ENCODE peak calls at places on chromosomes 12 and 14, in eight cellular contexts. P is left ventricle myocardium inferior, T is HuH-7.5, I is HFFc6, G is SW480, B is T-cell, A is KBM-7, O is AG10803. H is an unnamed sample.

GRCh38 chr12:74945771-74946198 is 263.9 kb downstream of the KCNC2 start:
- DNase-seq in T (no peak), I (no peak), G (peak; percentile 2), A (no peak), P (no peak), B (no peak), O (no peak), H (no peak)

GRCh38 chr12:107906719-107907118 is 132.2 kb downstream of the ASCL4 start:
- DNase-seq in O (no peak), B (no peak), P (no peak), A (peak; percentile 15), T (no peak), G (no peak), I (no peak), H (no peak)

GRCh38 chr14:21313512-21313911 is 33.6 kb downstream of the RPGRIP1 start:
- DNase-seq in B (no peak), A (no peak), P (no peak), T (no peak), O (no peak), G (no peak), I (no peak), H (no peak)

GRCh38 chr12:113187588-113187987 is 2.1 kb downstream of the RITA1 start:
- DNase-seq in G (no peak), I (no peak), O (no peak), B (no peak), P (no peak), A (no peak), T (no peak), H (no peak)

GRCh38 chr12:49227701-49228100 is 37.2 kb upstream of the TUBA1C start:
- DNase-seq in P (no peak), T (no peak), B (no peak), G (no peak), O (no peak), A (no peak), I (no peak), H (no peak)

GRCh38 chr14:104385189-104386135 is 194.1 kb upstream of the C14orf180 start:
- DNase-seq in P (no peak), G (no peak), A (no peak), B (no peak), I (no peak), O (no peak), T (no peak), H (no peak)

GRCh38 chr14:71693373-71693772 is 238.9 kb upstream of the RGS6 start:
- DNase-seq in O (peak; percentile 97), G (no peak), T (no peak), P (no peak), B (no peak), A (no peak), I (peak; percentile 83), H (no peak)

GRCh38 chr14:53411110-53411509 is 258.0 kb upstream of the DDHD1 start:
- DNase-seq in G (no peak), O (peak; percentile 93), B (no peak), A (no peak), T (no peak), P (no peak), I (peak; percentile 18), H (no peak)

GRCh38 chr14:93954900-93955891 is 21.2 kb downstream of the ASB2 start:
- DNase-seq in O (no peak), B (peak; percentile 34), G (no peak), P (no peak), I (no peak), A (peak; percentile 74), T (no peak), H (no peak)

GRCh38 chr14:56975521-56975920 is 165.2 kb upstream of the OTX2 start:
- DNase-seq in P (no peak), I (no peak), A (no peak), B (no peak), G (no peak), O (no peak), T (no peak), H (no peak)

GRCh38 chr12:55743131-55743921 is 404 bp downstream of the GDF11 start:
- DNase-seq in T (peak; percentile 74), P (peak; percentile 45), I (peak; percentile 65), O (peak; percentile 66), B (peak; percentile 56), A (peak; percentile 56), G (peak; percentile 60), H (no peak)

GRCh38 chr14:54893151-54893760 is 9.4 kb downstream of the GCH1 start:
- DNase-seq in P (no peak), G (peak; percentile 47), B (no peak), A (peak; percentile 48), O (peak; percentile 54), I (peak; percentile 51), T (peak; percentile 26), H (peak; percentile 39)

GRCh38 chr14:96225745-96226151 is 21.1 kb downstream of the BDKRB2 start:
- DNase-seq in O (peak; percentile 74), I (peak; percentile 59), T (no peak), P (peak; percentile 22), B (no peak), G (peak; percentile 30), A (no peak), H (no peak)

GRCh38 chr14:31161274-31161673 is 46.3 kb downstream of the HECTD1 start:
- DNase-seq in B (no peak), O (peak; percentile 11), T (no peak), A (no peak), I (no peak), P (no peak), G (no peak), H (no peak)

GRCh38 chr12:30840715-30841114 is 85.8 kb upstream of the TSPAN11 start:
- DNase-seq in P (no peak), O (no peak), A (no peak), G (no peak), T (no peak), B (no peak), I (no peak), H (no peak)

GRCh38 chr12:130204441-130204840 is 42.2 kb downstream of the FZD10 start:
- DNase-seq in I (no peak), P (no peak), A (no peak), G (peak; percentile 80), B (no peak), T (no peak), O (no peak), H (no peak)

GRCh38 chr12:124523071-124523470 is 44.3 kb downstream of the NCOR2 start:
- DNase-seq in A (no peak), P (peak; percentile 28), I (no peak), O (peak; percentile 53), T (no peak), G (no peak), B (no peak), H (no peak)

GRCh38 chr14:99166506-99166905 is 105.5 kb downstream of the BCL11B start:
- DNase-seq in A (no peak), P (no peak), T (no peak), O (no peak), G (no peak), B (no peak), I (no peak), H (no peak)

GRCh38 chr12:19529933-19530630 is 90.8 kb downstream of the AEBP2 start:
- DNase-seq in G (no peak), A (no peak), I (peak; percentile 9), B (no peak), T (no peak), P (no peak), O (peak; percentile 45), H (no peak)

GRCh38 chr14:68656452-68656851 is 136.4 kb downstream of the ZFP36L1 start:
- DNase-seq in G (no peak), O (no peak), I (no peak), T (no peak), A (no peak), P (no peak), B (no peak), H (no peak)

GRCh38 chr12:12764824-12765223 is 20.6 kb upstream of the APOLD1 start:
- DNase-seq in I (no peak), B (no peak), O (no peak), P (no peak), A (no peak), G (no peak), T (no peak), H (no peak)